ENCODE peak calls at places on chromosomes 6 and 20, in six cellular contexts. Z, I, Y, V, Q and F are unnamed samples.

GRCh38 chr20:44395183-44395962 is 39.9 kb downstream of the HNF4A start:
- DNase-seq in I (no peak), Q (no peak), V (no peak), Y (no peak), Z (no peak), F (no peak)

GRCh38 chr6:52759085-52759484 is 4.2 kb downstream of the GSTA2 start:
- DNase-seq in Y (no peak), V (peak), Q (no peak), I (no peak), Z (no peak), F (no peak)

GRCh38 chr6:109304284-109305015 is 77.8 kb downstream of the CD164 start:
- DNase-seq in I (no peak), Y (no peak), V (peak), Q (no peak), Z (no peak), F (no peak)

GRCh38 chr20:13223731-13224130 is 2.7 kb downstream of the ISM1 start:
- DNase-seq in Q (no peak), V (no peak), Z (no peak), Y (no peak), I (no peak), F (no peak)

GRCh38 chr6:30213999-30214982 is 1.1 kb upstream of the TRIM26 start:
- DNase-seq in V (peak), Y (peak), I (peak), Z (peak), Q (peak), F (peak)

GRCh38 chr20:20687319-20687718 is 25.1 kb downstream of the RALGAPA2 start:
- DNase-seq in V (no peak), Q (no peak), Y (no peak), I (no peak), Z (no peak), F (no peak)

GRCh38 chr20:16273812-16274560 is 299.3 kb downstream of the KIF16B start:
- DNase-seq in Y (no peak), Z (no peak), V (no peak), Q (no peak), I (no peak), F (no peak)

GRCh38 chr6:113907107-113907506 is 50.0 kb downstream of the MARCKS start:
- DNase-seq in Z (no peak), V (no peak), Q (no peak), I (no peak), Y (no peak), F (no peak)

GRCh38 chr20:43220612-43221011 is 30.9 kb upstream of the PTPRT start:
- DNase-seq in Z (no peak), V (peak), Y (peak), Q (no peak), I (no peak), F (no peak)

GRCh38 chr20:19022791-19023448 is 189.5 kb upstream of the SLC24A3 start:
- DNase-seq in V (no peak), Y (peak), I (no peak), Z (no peak), Q (no peak), F (no peak)

GRCh38 chr6:70831427-70831826 is 125.4 kb downstream of the B3GAT2 start:
- DNase-seq in Y (no peak), Q (no peak), Z (no peak), I (no peak), V (no peak), F (no peak)

GRCh38 chr6:48098923-48099322 is 12.1 kb downstream of the PTCHD4 start:
- DNase-seq in I (no peak), V (peak), Y (no peak), Z (peak), Q (no peak), F (no peak)

GRCh38 chr6:154508573-154509375 is 1.7 kb downstream of the CNKSR3 start:
- DNase-seq in V (peak), I (no peak), Q (no peak), Y (no peak), Z (peak), F (no peak)

GRCh38 chr6:71889366-71889765 is 3.0 kb downstream of the RIMS1 start:
- DNase-seq in I (no peak), V (no peak), Z (no peak), Y (no peak), Q (no peak), F (no peak)

GRCh38 chr6:125888989-125889656 is 67.4 kb upstream of the HINT3 start:
- DNase-seq in Y (no peak), Q (no peak), V (peak), I (no peak), Z (no peak), F (peak)

GRCh38 chr6:29887819-29888581 is 54.3 kb upstream of the HLA-A start:
- DNase-seq in Z (peak), V (peak), Q (peak), Y (peak), I (no peak), F (peak)

GRCh38 chr20:3980260-3981131 is 34.9 kb downstream of the RNF24 start:
- DNase-seq in Z (no peak), Q (no peak), I (no peak), Y (no peak), V (peak), F (no peak)

GRCh38 chr6:149032599-149033405 is 284.7 kb upstream of the TAB2 start:
- DNase-seq in I (no peak), Q (no peak), Z (no peak), Y (no peak), V (peak), F (peak)

GRCh38 chr20:2626853-2627541 is 25.4 kb upstream of the NOP56 start:
- DNase-seq in I (no peak), Q (no peak), Z (no peak), Y (no peak), V (peak), F (peak)

GRCh38 chr20:18527836-18528235 is 20.1 kb downstream of the SEC23B start:
- DNase-seq in V (peak), Z (no peak), Y (no peak), I (no peak), Q (no peak), F (no peak)

GRCh38 chr6:134853111-134854055 is 96.5 kb downstream of the ALDH8A1 start:
- DNase-seq in V (peak), Z (no peak), Y (no peak), I (no peak), Q (no peak), F (peak)

GRCh38 chr6:14921878-14922277 is 324.0 kb upstream of the JARID2 start:
- DNase-seq in Q (no peak), I (no peak), Z (no peak), Y (peak), V (peak), F (no peak)

GRCh38 chr6:9620263-9620662 is 794.6 kb downstream of the TFAP2A start:
- DNase-seq in Y (no peak), Q (no peak), V (peak), I (no peak), Z (no peak), F (no peak)

GRCh38 chr6:37566209-37566859 is 66.6 kb upstream of the CCDC167 start:
- DNase-seq in V (peak), I (peak), Z (peak), Q (no peak), Y (no peak), F (no peak)